ENCODE peak calls at places on chromosomes 3 and 15, in ten cellular contexts. P is Caco-2; N is AG04450; F is HFFc6; I is nephron progenitor cell; X is tibial artery; V is neural progenitor cell; R is osteoblast; B is GM06990; Q is CD8-positive, alpha-beta T cell. Z is an unnamed sample.

GRCh38 chr3:122947086-122947611 is 80.4 kb downstream of the SEMA5B start:
- DNase-seq in P (no peak), N (no peak), F (no peak), I (no peak), X (no peak), V (peak), R (peak), B (no peak), Q (no peak), Z (no peak)

GRCh38 chr3:380801-381200 is 184.2 kb downstream of the CHL1 start:
- DNase-seq in P (no peak), N (no peak), F (no peak), I (no peak), X (no peak), V (no peak), R (no peak), B (no peak), Q (no peak), Z (no peak)

GRCh38 chr3:194824100-194824499 is 138.4 kb downstream of the FAM43A start:
- DNase-seq in P (no peak), N (no peak), F (no peak), I (no peak), X (no peak), V (no peak), R (no peak), B (no peak), Q (no peak), Z (no peak)

GRCh38 chr15:81493246-81493645 is 119.2 kb upstream of the TMC3 start:
- DNase-seq in P (no peak), N (no peak), F (no peak), I (no peak), X (no peak), V (no peak), R (no peak), B (no peak), Q (no peak), Z (no peak)

GRCh38 chr3:50450135-50450911 is 53.1 kb downstream of the CACNA2D2 start:
- DNase-seq in P (no peak), N (no peak), F (no peak), I (peak), X (peak), V (peak), R (peak), B (peak), Q (peak), Z (no peak)

GRCh38 chr3:32432711-32433530 is 41.3 kb downstream of the CMTM7 start:
- DNase-seq in P (no peak), N (no peak), F (no peak), I (no peak), X (no peak), V (no peak), R (no peak), B (no peak), Q (no peak), Z (no peak)

GRCh38 chr15:90261811-90262210 is 3.7 kb upstream of the NGRN start:
- DNase-seq in P (no peak), N (no peak), F (peak), I (no peak), X (no peak), V (no peak), R (peak), B (no peak), Q (no peak), Z (no peak)

GRCh38 chr15:58483316-58483715 is 51.5 kb downstream of the LIPC start:
- DNase-seq in P (no peak), N (no peak), F (no peak), I (no peak), X (no peak), V (no peak), R (peak), B (no peak), Q (no peak), Z (no peak)

GRCh38 chr15:57143511-57144078 is 225.2 kb downstream of the TCF12 start:
- DNase-seq in P (no peak), N (no peak), F (no peak), I (no peak), X (no peak), V (no peak), R (peak), B (no peak), Q (no peak), Z (no peak)

GRCh38 chr15:57144448-57144847 is 226.0 kb downstream of the TCF12 start:
- DNase-seq in P (no peak), N (no peak), F (no peak), I (no peak), X (peak), V (no peak), R (no peak), B (no peak), Q (no peak), Z (no peak)

GRCh38 chr15:57149196-57149595 is 227.1 kb upstream of the CGNL1 start:
- DNase-seq in P (no peak), N (no peak), F (peak), I (no peak), X (no peak), V (no peak), R (no peak), B (no peak), Q (no peak), Z (no peak)

GRCh38 chr15:57148236-57148635 is 228.1 kb upstream of the CGNL1 start:
- DNase-seq in P (no peak), N (no peak), F (no peak), I (no peak), X (no peak), V (no peak), R (no peak), B (no peak), Q (no peak), Z (no peak)

GRCh38 chr15:57146394-57147140 is 228.1 kb downstream of the TCF12 start:
- DNase-seq in P (peak), N (no peak), F (peak), I (no peak), X (no peak), V (peak), R (peak), B (peak), Q (no peak), Z (no peak)
- TF ChIP-seq CTCF in P (peak), N (peak), F (peak), I (peak), X (peak), V (peak), R (peak), B (peak), Q (peak), Z (peak)

GRCh38 chr3:128321418-128321817 is 145.3 kb downstream of the DNAJB8 start:
- DNase-seq in P (no peak), N (no peak), F (no peak), I (no peak), X (no peak), V (no peak), R (no peak), B (no peak), Q (no peak), Z (peak)

GRCh38 chr3:128323206-128324081 is 143.2 kb downstream of the DNAJB8 start:
- DNase-seq in P (no peak), N (no peak), F (no peak), I (no peak), X (no peak), V (no peak), R (peak), B (no peak), Q (peak), Z (peak)

GRCh38 chr3:128320551-128321340 is 145.9 kb downstream of the DNAJB8 start:
- DNase-seq in P (no peak), N (no peak), F (no peak), I (no peak), X (no peak), V (no peak), R (no peak), B (no peak), Q (no peak), Z (peak)

GRCh38 chr3:128319741-128320141 is 146.9 kb downstream of the DNAJB8 start:
- DNase-seq in P (no peak), N (no peak), F (no peak), I (no peak), X (no peak), V (no peak), R (no peak), B (no peak), Q (no peak), Z (peak)

DNA sequence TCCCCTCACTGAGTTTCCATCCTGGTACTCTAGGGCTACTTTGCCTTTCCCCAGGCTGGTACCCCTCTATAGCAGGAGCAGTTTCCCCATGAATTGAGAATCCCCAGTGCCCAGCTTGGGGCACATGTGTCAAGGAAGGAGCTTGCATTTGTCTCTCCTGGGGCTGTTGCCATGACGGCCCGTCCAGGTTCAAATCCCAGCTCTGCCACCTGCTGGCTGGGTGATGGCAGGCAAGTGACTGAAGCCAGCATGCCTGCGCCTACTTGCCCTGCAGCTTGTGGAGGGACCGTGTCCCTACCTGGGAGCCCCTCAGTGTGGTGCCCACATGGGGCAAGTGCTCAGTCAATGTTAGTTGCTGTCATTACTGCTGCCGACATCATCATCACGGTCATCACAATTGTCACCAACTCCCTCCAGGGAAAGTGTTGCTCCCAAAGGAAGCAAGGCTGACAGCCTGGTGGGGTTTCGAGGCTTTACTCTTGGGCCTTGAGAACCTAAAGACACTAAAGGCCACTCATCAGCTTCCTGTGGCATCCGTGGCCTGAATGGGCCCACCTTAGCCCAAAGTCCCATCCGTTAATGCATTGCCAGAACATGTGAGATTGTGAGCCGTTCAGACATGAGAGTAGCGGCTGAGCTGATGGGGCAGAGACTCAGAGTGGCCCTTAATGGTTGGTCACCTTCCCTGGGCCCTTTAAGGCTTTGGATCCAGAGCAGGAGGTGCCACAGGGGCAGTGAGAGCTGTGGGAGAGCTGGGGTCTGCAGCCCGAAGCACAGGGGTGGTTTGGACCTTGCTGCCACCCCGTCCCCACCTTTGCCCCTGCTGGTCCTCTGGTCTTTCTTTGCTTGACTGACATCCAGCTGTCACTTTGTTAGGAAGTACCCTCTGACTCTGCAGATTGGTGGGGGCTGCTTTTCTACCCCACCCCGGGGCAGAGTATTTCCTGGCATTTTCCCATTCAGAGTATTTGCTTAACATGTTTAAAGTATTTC is 144.4 kb downstream of the DNAJB8 start:
- DNase-seq in P (peak), N (peak), F (peak), I (no peak), X (no peak), V (peak), R (peak), B (no peak), Q (peak), Z (peak)
- TF ChIP-seq CTCF in P (peak), N (peak), F (peak), I (peak), X (peak), V (peak), R (peak), B (peak), Q (peak), Z (peak)

GRCh38 chr3:170701696-170702678 is 116.1 kb upstream of the SLC7A14 start:
- DNase-seq in P (no peak), N (no peak), F (no peak), I (no peak), X (no peak), V (no peak), R (peak), B (no peak), Q (no peak), Z (no peak)

GRCh38 chr3:170697131-170697530 is 111.3 kb upstream of the SLC7A14 start:
- DNase-seq in P (no peak), N (no peak), F (no peak), I (no peak), X (no peak), V (no peak), R (no peak), B (no peak), Q (no peak), Z (no peak)

GRCh38 chr3:170697803-170698350 is 112.0 kb upstream of the SLC7A14 start:
- DNase-seq in P (no peak), N (no peak), F (no peak), I (no peak), X (no peak), V (peak), R (no peak), B (no peak), Q (no peak), Z (no peak)

GRCh38 chr3:170700054-170700404 is 114.2 kb upstream of the SLC7A14 start:
- DNase-seq in P (no peak), N (no peak), F (no peak), I (no peak), X (no peak), V (no peak), R (no peak), B (no peak), Q (no peak), Z (no peak)

GRCh38 chr3:170699158-170700053 is 113.5 kb upstream of the SLC7A14 start:
- DNase-seq in P (no peak), N (no peak), F (no peak), I (no peak), X (peak), V (no peak), R (no peak), B (no peak), Q (no peak), Z (no peak)
- TF ChIP-seq CTCF in P (no peak), N (no peak), F (no peak), I (no peak), X (no peak), V (no peak), R (no peak), B (no peak), Q (no peak), Z (no peak)

DNA sequence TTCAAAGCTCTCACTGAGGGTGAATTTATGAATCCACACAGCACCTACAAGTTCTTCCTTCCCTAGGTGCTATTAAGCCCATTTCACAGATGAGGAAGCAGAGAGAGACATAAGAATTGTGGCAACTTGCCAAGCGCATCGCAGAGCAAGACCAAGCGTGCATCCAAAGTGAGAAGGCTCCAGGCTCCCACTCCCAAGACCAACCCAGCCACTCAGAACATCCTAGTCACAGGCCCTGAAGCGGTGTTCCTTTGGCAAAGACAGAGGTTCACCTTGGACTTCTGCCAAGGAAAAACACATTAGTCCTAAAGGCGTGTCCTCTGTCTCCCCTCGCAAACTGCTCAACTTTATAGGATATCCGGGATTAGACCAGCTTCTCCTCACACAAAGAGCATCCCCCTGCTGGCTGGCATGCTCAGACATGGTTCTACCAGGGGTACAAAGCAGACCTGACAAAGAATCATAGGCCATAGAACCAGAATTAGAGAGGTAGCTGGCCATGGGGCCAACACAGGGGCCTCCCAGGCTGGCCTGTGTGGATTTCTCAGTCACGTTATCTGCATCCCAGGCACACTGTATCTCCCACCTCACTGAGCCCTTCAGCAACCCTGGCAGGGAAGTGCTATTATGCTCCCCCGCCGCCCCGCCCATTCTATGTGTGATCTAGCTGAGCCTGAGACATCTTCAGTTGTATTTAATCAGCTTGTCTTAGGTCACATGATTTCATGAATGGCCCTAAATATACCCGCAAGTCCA is 160.2 kb downstream of the FOXP1 start:
- DNase-seq in P (no peak), N (no peak), F (no peak), I (no peak), X (no peak), V (peak), R (no peak), B (no peak), Q (peak), Z (no peak)
- TF ChIP-seq CTCF in P (no peak), N (peak), F (peak), I (no peak), X (no peak), V (no peak), R (peak), B (no peak), Q (no peak), Z (no peak)

GRCh38 chr15:85330941-85331588 is 49.3 kb upstream of the AKAP13 start:
- DNase-seq in P (peak), N (no peak), F (peak), I (peak), X (peak), V (peak), R (peak), B (peak), Q (peak), Z (peak)
- TF ChIP-seq CTCF in P (peak), N (peak), F (peak), I (peak), X (peak), V (peak), R (peak), B (peak), Q (peak), Z (peak)

DNA sequence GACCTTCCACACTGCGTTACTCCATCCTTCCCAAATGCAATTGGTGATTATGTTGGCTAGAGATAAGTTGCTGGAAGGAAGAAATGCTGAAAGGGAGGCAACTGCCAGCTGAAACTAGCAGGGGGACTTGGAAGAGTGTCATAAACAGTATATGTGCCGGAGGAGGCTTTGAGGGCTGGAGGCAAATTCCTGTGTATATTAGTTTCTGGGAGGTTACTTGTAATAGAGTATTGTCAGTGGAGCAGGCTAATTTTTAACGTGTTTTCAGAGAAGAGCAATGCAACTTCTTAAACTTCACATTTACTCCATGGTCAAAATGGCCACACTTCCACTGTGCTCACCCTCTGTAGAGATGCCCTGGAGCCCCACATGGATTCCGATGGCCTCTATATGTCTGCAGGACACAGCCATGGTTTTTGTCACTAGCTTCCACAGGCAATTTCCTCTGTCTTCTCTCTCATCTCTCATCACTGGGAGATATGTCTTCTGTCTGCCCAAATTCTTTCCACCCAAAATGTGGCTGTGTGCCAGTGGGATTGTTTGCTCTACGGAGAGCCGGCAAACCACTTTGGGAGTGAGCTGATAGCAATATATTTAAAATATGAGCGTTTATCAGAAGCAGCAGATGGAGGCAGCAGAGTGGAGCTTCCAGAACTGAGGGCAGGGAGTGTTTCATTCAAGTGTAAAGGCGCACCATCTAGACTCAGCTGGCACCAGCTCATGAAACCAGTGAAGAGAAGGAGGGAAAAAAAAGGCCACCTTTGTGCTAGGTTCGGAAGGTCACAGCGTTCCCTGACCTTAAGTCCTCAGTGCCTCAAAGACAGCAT is 13.4 kb upstream of the CD47 start:
- DNase-seq in P (no peak), N (no peak), F (no peak), I (no peak), X (no peak), V (no peak), R (peak), B (no peak), Q (no peak), Z (no peak)
- TF ChIP-seq CTCF in P (no peak), N (no peak), F (no peak), I (no peak), X (no peak), V (no peak), R (no peak), B (no peak), Q (no peak), Z (no peak)

GRCh38 chr3:196707566-196707965 is 4.5 kb downstream of the CEP19 start:
- DNase-seq in P (no peak), N (no peak), F (no peak), I (no peak), X (no peak), V (no peak), R (no peak), B (no peak), Q (no peak), Z (no peak)

GRCh38 chr3:196712514-196713413 is 587 bp downstream of the PIGX start:
- DNase-seq in P (no peak), N (peak), F (peak), I (peak), X (peak), V (peak), R (peak), B (no peak), Q (no peak), Z (no peak)

GRCh38 chr3:196706313-196706712 is 5.7 kb downstream of the CEP19 start:
- DNase-seq in P (no peak), N (no peak), F (no peak), I (no peak), X (no peak), V (no peak), R (no peak), B (no peak), Q (no peak), Z (no peak)

GRCh38 chr3:196708467-196708866 is 3.6 kb downstream of the CEP19 start:
- DNase-seq in P (no peak), N (no peak), F (no peak), I (no peak), X (no peak), V (no peak), R (no peak), B (no peak), Q (no peak), Z (no peak)

GRCh38 chr3:196711838-196712513 is at the start of the genes CEP19 and PIGX:
- DNase-seq in P (peak), N (peak), F (peak), I (peak), X (peak), V (peak), R (peak), B (peak), Q (peak), Z (peak)
- TF ChIP-seq CTCF in P (no peak), N (no peak), F (peak), I (no peak), X (peak), V (no peak), R (no peak), B (no peak), Q (no peak), Z (no peak)

DNA sequence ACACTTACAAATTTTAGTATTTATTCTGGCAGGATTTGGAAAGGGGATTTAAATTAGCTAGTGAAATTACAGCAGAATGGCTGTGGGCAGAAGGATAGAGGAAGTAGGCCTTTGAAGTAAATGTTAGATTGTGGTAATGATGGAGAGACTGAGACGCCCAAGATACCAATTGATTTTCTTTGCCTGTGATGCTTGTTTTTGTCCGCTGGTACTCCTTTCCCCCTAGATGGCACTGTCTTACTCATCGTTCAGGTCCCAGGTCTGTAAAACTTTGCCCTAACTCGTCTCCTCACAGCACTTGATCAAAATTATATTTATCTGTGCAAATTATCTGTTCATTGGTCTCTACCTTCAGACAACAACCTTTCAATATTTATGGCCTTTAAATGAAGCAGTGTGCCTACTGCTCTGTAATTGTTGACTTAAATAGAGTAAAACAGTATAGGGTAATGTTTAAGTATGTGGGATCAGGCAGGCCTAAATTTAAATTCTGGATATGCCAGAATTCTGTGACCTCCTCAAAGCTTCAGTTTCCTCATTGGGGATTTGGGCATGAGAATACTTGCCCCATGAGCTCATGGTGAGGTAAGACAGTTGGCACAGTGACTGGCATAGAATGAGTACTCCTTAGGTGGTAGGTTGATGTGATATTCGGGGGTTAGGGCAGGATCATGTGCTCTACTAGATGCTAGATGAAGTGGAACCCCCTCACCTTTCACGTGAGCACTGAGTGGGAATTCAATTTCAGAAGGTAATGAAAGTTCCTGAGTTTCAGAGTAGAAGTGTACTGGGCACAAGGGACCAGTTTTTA is 14.7 kb downstream of the ARL8B start:
- DNase-seq in P (peak), N (no peak), F (peak), I (no peak), X (no peak), V (peak), R (no peak), B (no peak), Q (no peak), Z (no peak)
- TF ChIP-seq CTCF in P (peak), N (peak), F (peak), I (no peak), X (no peak), V (peak), R (peak), B (peak), Q (peak), Z (peak)